ENCODE peak calls at places on chromosomes 4 and X, in ten cellular contexts. N, J, M, V, C, F, W, G, X and R are unnamed samples.

GRCh38 chr4:86302242-86302641 is 57.6 kb downstream of the MAPK10 start:
- DNase-seq in V (peak; percentile 10), M (no peak), N (no peak), J (no peak), W (no peak), F (no peak), G (no peak), X (no peak), C (no peak), R (no peak)

GRCh38 chr4:119286377-119287002 is 35.4 kb downstream of the FABP2 start:
- DNase-seq in W (peak; percentile 68), G (peak; percentile 17), J (peak; percentile 2), X (peak; percentile 63), N (no peak), M (peak; percentile 46), C (no peak), F (no peak), V (peak; percentile 83), R (peak; percentile 62)

GRCh38 chr4:68180858-68181531 is 51.3 kb upstream of the TMPRSS11F start:
- DNase-seq in M (no peak), G (no peak), F (no peak), X (no peak), C (no peak), J (no peak), N (no peak), W (no peak), V (peak; percentile 52), R (no peak)

GRCh38 chrX:20265726-20266681 is 705 bp downstream of the RPS6KA3 start:
- DNase-seq in X (peak; percentile 34), G (peak; percentile 12), W (peak; percentile 2), C (peak; percentile 28), F (no peak), V (peak; percentile 67), J (no peak), N (no peak), M (no peak), R (peak; percentile 13)

GRCh38 chrX:129932792-129933321 is 26.9 kb downstream of the UTP14A start:
- DNase-seq in N (no peak), J (no peak), V (peak; percentile 48), G (no peak), W (no peak), X (no peak), C (peak; percentile 31), M (no peak), F (no peak), R (no peak)

GRCh38 chr4:147736458-147736857 is 4.6 kb downstream of the ARHGAP10 start:
- DNase-seq in V (peak; percentile 84), J (no peak), W (peak; percentile 86), M (no peak), F (no peak), C (no peak), N (no peak), G (no peak), X (peak; percentile 69), R (no peak)

GRCh38 chr4:168803727-168804126 is 206.3 kb downstream of the CBR4 start:
- DNase-seq in C (no peak), M (no peak), F (no peak), J (no peak), N (no peak), W (no peak), X (peak; percentile 54), G (no peak), V (peak; percentile 46), R (no peak)

GRCh38 chr4:113960684-113961321 is 18.6 kb downstream of the ARSJ start:
- DNase-seq in V (no peak), N (no peak), F (no peak), G (no peak), X (no peak), M (no peak), W (no peak), C (no peak), J (no peak), R (no peak)

GRCh38 chr4:164536829-164537228 is 217.1 kb upstream of the SMIM31 start:
- DNase-seq in W (peak; percentile 37), M (peak; percentile 32), N (no peak), V (peak; percentile 84), G (no peak), J (no peak), X (no peak), C (peak; percentile 21), F (no peak), R (no peak)

GRCh38 chr4:139528377-139529005 is 27.5 kb downstream of the SETD7 start:
- DNase-seq in X (peak; percentile 80), W (no peak), N (peak; percentile 8), V (peak; percentile 92), F (no peak), G (no peak), M (peak; percentile 81), J (no peak), C (peak; percentile 66), R (no peak)

GRCh38 chr4:8772499-8773123 is 99.0 kb downstream of the HMX1 start:
- DNase-seq in V (no peak), J (no peak), X (no peak), W (no peak), F (no peak), G (no peak), C (no peak), N (no peak), M (no peak), R (no peak)

GRCh38 chr4:38365748-38366310 is 298.2 kb upstream of the KLF3 start:
- DNase-seq in V (no peak), G (no peak), N (no peak), M (no peak), X (no peak), W (no peak), J (no peak), C (no peak), F (no peak), R (no peak)

GRCh38 chr4:138650917-138651564 is 364.5 kb upstream of the NOCT start:
- DNase-seq in W (peak; percentile 94), C (no peak), F (no peak), G (no peak), V (peak; percentile 81), J (no peak), X (peak; percentile 32), M (peak; percentile 98), N (no peak), R (no peak)

GRCh38 chr4:113397114-113397701 is 347.8 kb downstream of the ANK2 start:
- DNase-seq in M (peak; percentile 48), X (no peak), G (no peak), N (no peak), V (peak; percentile 76), F (no peak), W (peak; percentile 48), C (no peak), J (no peak), R (no peak)